ENCODE peak calls at places on chromosomes 1 and 21, in five cellular contexts. H is coronary artery, S is Caco-2, N is NB4, G is MM.1S. D is an unnamed sample.

GRCh38 chr1:29884740-29885139 is 648.4 kb downstream of the PTPRU start:
- DNase-seq in H (no peak), S (no peak), N (no peak), G (no peak), D (no peak)

GRCh38 chr1:246683521-246683920 is 40.7 kb upstream of the SCCPDH start:
- DNase-seq in H (no peak), S (no peak), N (no peak), G (no peak), D (no peak)

GRCh38 chr1:38375035-38375434 is 328.4 kb upstream of the POU3F1 start:
- DNase-seq in H (no peak), S (no peak), N (no peak), G (no peak), D (no peak)

GRCh38 chr1:112700290-112701226 is 6.4 kb downstream of the RHOC start:
- DNase-seq in H (peak; percentile 96), S (peak; percentile 57), N (peak; percentile 95), G (peak; percentile 60), D (peak; percentile 98)

GRCh38 chr1:1440941-1441888 is 5.7 kb downstream of the VWA1 start:
- DNase-seq in H (no peak), S (peak; percentile 66), N (peak; percentile 56), G (peak; percentile 36), D (no peak)

GRCh38 chr1:168260393-168260792 is 20.3 kb upstream of the TBX19 start:
- DNase-seq in H (no peak), S (no peak), N (no peak), G (no peak), D (no peak)

GRCh38 chr1:157369808-157370521 is 182.3 kb downstream of the FCRL5 start:
- DNase-seq in H (no peak), S (peak; percentile 88), N (peak; percentile 64), G (peak; percentile 88), D (no peak)

GRCh38 chr1:234498448-234499118 is 19.6 kb upstream of the TARBP1 start:
- DNase-seq in H (no peak), S (no peak), N (no peak), G (no peak), D (no peak)

GRCh38 chr1:156291226-156292061 is 4.0 kb downstream of the GLMP start:
- DNase-seq in H (peak; percentile 94), S (peak; percentile 98), N (no peak), G (peak; percentile 15), D (peak; percentile 94)

GRCh38 chr1:99737016-99737415 is 29.4 kb downstream of the FRRS1 start:
- DNase-seq in H (no peak), S (peak; percentile 34), N (peak; percentile 49), G (peak; percentile 20), D (no peak)

GRCh38 chr1:221715321-221716169 is 26.3 kb downstream of the DUSP10 start:
- DNase-seq in H (no peak), S (no peak), N (no peak), G (no peak), D (no peak)

GRCh38 chr1:66539491-66539890 is 5.5 kb downstream of the SGIP1 start:
- DNase-seq in H (no peak), S (no peak), N (no peak), G (no peak), D (no peak)

GRCh38 chr1:165787741-165788140 is 19.1 kb upstream of the TMCO1 start:
- DNase-seq in H (no peak), S (no peak), N (no peak), G (no peak), D (no peak)

GRCh38 chr1:236663934-236664333 is 22.4 kb upstream of the ACTN2 start:
- DNase-seq in H (no peak), S (no peak), N (no peak), G (peak; percentile 18), D (no peak)

GRCh38 chr1:92910081-92910480 is 51.2 kb downstream of the DIPK1A start:
- DNase-seq in H (no peak), S (no peak), N (no peak), G (no peak), D (no peak)

GRCh38 chr1:228684609-228685008 is 50.7 kb upstream of the RHOU start:
- DNase-seq in H (no peak), S (no peak), N (no peak), G (no peak), D (no peak)

GRCh38 chr1:34362949-34363348 is 186.2 kb downstream of the C1orf94 start:
- DNase-seq in H (peak; percentile 31), S (no peak), N (no peak), G (no peak), D (peak; percentile 27)

GRCh38 chr1:60668584-60668983 is 413.8 kb upstream of the NFIA start:
- DNase-seq in H (no peak), S (no peak), N (no peak), G (no peak), D (no peak)

GRCh38 chr1:30977105-30977504 is 68.5 kb upstream of the SDC3 start:
- DNase-seq in H (no peak), S (no peak), N (no peak), G (peak; percentile 2), D (no peak)

GRCh38 chr1:90671251-90671650 is 45.9 kb downstream of the BARHL2 start:
- DNase-seq in H (no peak), S (no peak), N (no peak), G (no peak), D (no peak)

GRCh38 chr1:170205301-170205700 is 59.5 kb downstream of the NTMT2 start:
- DNase-seq in H (no peak), S (no peak), N (no peak), G (no peak), D (no peak)

GRCh38 chr1:43221256-43221778 is 48.5 kb upstream of the TMEM125 start:
- DNase-seq in H (no peak), S (no peak), N (peak; percentile 15), G (peak; percentile 28), D (no peak)

GRCh38 chr1:236141447-236142357 is 637 bp upstream of the GPR137B start:
- DNase-seq in H (no peak), S (peak; percentile 39), N (peak; percentile 18), G (no peak), D (no peak)

GRCh38 chr1:203553501-203553900 is 59.5 kb downstream of the OPTC start:
- DNase-seq in H (no peak), S (no peak), N (no peak), G (no peak), D (no peak)

GRCh38 chr1:40130892-40131291 is 30.3 kb upstream of the RLF start:
- DNase-seq in H (no peak), S (peak; percentile 63), N (peak; percentile 91), G (no peak), D (no peak)

GRCh38 chr1:47755368-47755990 is 241.7 kb downstream of the TRABD2B start:
- DNase-seq in H (peak; percentile 71), S (peak; percentile 71), N (peak; percentile 51), G (peak; percentile 58), D (no peak)

GRCh38 chr1:183277821-183278735 is 92.0 kb downstream of the LAMC2 start:
- DNase-seq in H (no peak), S (no peak), N (peak; percentile 79), G (no peak), D (no peak)

GRCh38 chr1:39407496-39407888 is 83.9 kb upstream of the BMP8A start:
- DNase-seq in H (no peak), S (no peak), N (no peak), G (peak; percentile 62), D (no peak)

GRCh38 chr1:105072850-105073249 is 1323.2 kb downstream of the AMY1C start:
- DNase-seq in H (no peak), S (no peak), N (no peak), G (no peak), D (no peak)
- TF ChIP-seq CTCF in H (no peak), S (no peak), N (no peak), G (no peak), D (no peak)

GRCh38 chr1:152457561-152457960 is 43.5 kb upstream of the CRNN start:
- DNase-seq in H (no peak), S (no peak), N (no peak), G (no peak), D (no peak)

GRCh38 chr1:152459596-152460528 is 45.8 kb upstream of the CRNN start:
- DNase-seq in H (no peak), S (peak; percentile 73), N (peak; percentile 83), G (peak; percentile 95), D (no peak)

GRCh38 chr1:152457071-152457470 is 43.0 kb upstream of the CRNN start:
- DNase-seq in H (no peak), S (no peak), N (no peak), G (no peak), D (no peak)

GRCh38 chr1:152460529-152460899 is 46.5 kb upstream of the CRNN start:
- DNase-seq in H (no peak), S (no peak), N (no peak), G (no peak), D (no peak)

DNA sequence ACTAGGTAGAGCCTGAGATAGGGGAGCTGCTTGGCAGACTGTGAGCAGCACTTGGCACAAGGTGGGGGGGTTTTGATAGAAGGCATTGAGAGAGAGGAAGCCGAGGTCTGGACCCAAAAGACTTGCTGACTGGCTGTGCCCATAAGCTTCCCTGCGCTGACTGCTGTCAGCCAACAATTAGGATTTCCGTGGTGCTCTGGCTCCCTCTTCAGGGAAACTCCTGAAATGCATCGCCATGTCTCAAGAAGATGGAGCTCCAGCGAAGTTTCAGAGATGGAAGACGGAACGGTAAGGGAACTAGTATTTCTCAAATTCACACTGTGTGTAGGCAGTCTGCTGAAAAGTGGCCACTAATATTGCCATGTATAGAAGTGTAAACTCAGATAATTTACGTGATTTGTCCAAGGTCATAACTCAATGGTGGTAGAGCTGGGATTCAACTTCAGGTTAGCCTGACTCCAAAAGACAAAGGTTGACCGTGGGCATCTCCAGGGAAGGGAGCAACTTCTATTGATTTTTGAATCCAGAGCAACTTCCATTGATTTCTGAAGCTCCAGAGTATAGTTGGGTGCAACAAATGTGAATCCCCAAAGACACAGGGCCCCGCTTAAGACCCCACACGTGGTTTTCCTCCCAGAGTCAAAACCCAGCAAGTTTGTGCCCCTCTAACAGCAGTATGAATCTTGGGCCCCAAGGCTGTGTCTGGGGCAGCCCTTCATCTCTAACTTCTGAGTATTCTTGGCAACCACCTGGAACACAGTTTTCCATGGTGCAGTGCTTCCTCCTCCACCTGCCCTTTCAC is 44.5 kb upstream of the CRNN start:
- DNase-seq in H (no peak), S (peak; percentile 84), N (peak; percentile 82), G (peak; percentile 91), D (no peak)
- TF ChIP-seq CTCF in H (peak; percentile 83), S (peak; percentile 89), N (peak; percentile 64), G (peak; percentile 99), D (peak; percentile 65)

GRCh38 chr21:24045775-24046215 is 1561.5 kb downstream of the MRPL39 start:
- DNase-seq in H (peak; percentile 74), S (peak; percentile 34), N (peak; percentile 60), G (peak; percentile 57), D (no peak)
- TF ChIP-seq CTCF in H (no peak), S (peak; percentile 31), N (peak; percentile 81), G (peak; percentile 69), D (peak; percentile 29)

DNA sequence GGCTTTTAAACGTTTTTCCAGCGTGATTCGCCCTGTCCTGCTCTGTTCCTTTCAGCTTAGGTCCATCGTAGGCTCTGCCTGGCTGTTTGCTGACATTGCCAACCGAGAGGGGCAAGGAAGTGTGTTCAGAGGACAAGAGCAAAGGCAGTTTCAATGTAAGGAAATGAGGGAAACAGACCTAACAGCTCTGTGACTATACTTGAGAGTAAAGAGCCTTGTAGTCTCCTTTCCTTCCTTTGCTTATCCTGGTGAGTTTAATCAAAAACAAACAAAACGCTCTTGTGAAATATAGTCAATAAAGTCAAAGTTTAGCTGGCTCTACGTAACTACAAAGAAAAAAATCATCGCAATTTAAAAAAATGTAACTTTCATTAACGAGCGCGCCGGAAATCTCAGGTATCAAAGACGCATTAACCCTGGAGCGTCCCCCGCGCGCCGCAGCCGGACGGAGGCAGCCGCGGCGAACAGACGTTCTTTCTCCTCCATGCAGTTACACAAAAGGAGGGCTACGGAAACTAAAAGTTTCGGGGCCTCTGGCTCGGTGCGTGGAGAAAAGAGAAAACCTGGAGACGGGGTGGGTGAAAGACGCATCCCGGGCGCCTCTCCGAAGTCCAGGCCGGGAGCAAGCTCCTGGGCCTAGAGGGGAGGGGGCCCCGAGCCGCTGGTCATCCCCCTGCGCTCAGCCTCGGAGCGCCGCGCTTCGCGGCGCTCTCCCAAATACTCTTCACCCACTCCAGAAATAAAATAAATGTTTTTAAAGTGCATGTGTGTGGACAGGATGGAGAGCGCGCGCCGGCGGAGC is 594 bp upstream of the ADGRL2 start:
- DNase-seq in H (peak; percentile 73), S (peak; percentile 14), N (no peak), G (peak; percentile 33), D (peak; percentile 87)
- TF ChIP-seq CTCF in H (no peak), S (no peak), N (no peak), G (no peak), D (no peak)

D was measured in osteocyte.